ENCODE peak calls at places on chromosomes 1 and 21, in four cellular contexts. T, Z, N and G are unnamed samples.

GRCh38 chr1:88983791-88984552 is 8.5 kb downstream of the KYAT3 start:
- DNase-seq in T (peak; percentile 81), Z (peak; percentile 44), N (peak; percentile 69), G (no peak)

GRCh38 chr1:219171192-219171935 is 2.3 kb upstream of the LYPLAL1 start:
- DNase-seq in T (peak; percentile 53), Z (no peak), N (peak; percentile 24), G (no peak)

GRCh38 chr21:38984982-38985422 is 179.3 kb downstream of the ETS2 start:
- DNase-seq in T (peak; percentile 83), Z (peak; percentile 85), N (peak; percentile 86), G (peak; percentile 91)

GRCh38 chr1:116131866-116132605 is 20.8 kb downstream of the MAB21L3 start:
- DNase-seq in T (no peak), Z (no peak), N (no peak), G (no peak)

GRCh38 chr1:104408268-104408667 is 658.6 kb downstream of the AMY1C start:
- DNase-seq in T (no peak), Z (no peak), N (no peak), G (no peak)

GRCh38 chr1:53375440-53375839 is 47.6 kb upstream of the LRP8 start:
- DNase-seq in T (no peak), Z (no peak), N (no peak), G (no peak)

GRCh38 chr1:213231795-213232231 is 180.8 kb downstream of the RPS6KC1 start:
- DNase-seq in T (peak; percentile 36), Z (no peak), N (peak; percentile 48), G (no peak)

GRCh38 chr1:226625326-226625725 is 76.8 kb downstream of the STUM start:
- DNase-seq in T (no peak), Z (no peak), N (no peak), G (no peak)

GRCh38 chr21:34276711-34277425 is 86.9 kb upstream of the KCNE2 start:
- DNase-seq in T (peak; percentile 15), Z (no peak), N (no peak), G (no peak)

GRCh38 chr1:104156804-104157203 is 407.1 kb downstream of the AMY1C start:
- DNase-seq in T (no peak), Z (no peak), N (no peak), G (no peak)

GRCh38 chr1:224503161-224504118 is 68.8 kb upstream of the WDR26 start:
- DNase-seq in T (peak; percentile 78), Z (peak; percentile 66), N (peak; percentile 80), G (peak; percentile 71)

GRCh38 chr1:226938903-226939438 is 1.1 kb upstream of the COQ8A start:
- DNase-seq in T (peak; percentile 75), Z (peak; percentile 13), N (peak; percentile 55), G (peak; percentile 14)

GRCh38 chr1:47699492-47700220 is 261.8 kb downstream of the FOXD2 start:
- DNase-seq in T (no peak), Z (no peak), N (no peak), G (no peak)

GRCh38 chr1:221442056-221442455 is 299.8 kb downstream of the DUSP10 start:
- DNase-seq in T (no peak), Z (no peak), N (no peak), G (no peak)

GRCh38 chr1:147168626-147169058 is 3.6 kb downstream of the PRKAB2 start:
- DNase-seq in T (peak; percentile 52), Z (peak; percentile 13), N (peak; percentile 42), G (no peak)

GRCh38 chr1:203656796-203657620 is 30.4 kb downstream of the ATP2B4 start:
- DNase-seq in T (no peak), Z (no peak), N (no peak), G (no peak)

GRCh38 chr1:117359560-117360289 is 7.5 kb upstream of the MAN1A2 start:
- DNase-seq in T (no peak), Z (no peak), N (no peak), G (no peak)

GRCh38 chr1:224700915-224701531 is 84.9 kb downstream of the CNIH3 start:
- DNase-seq in T (peak; percentile 36), Z (no peak), N (peak; percentile 7), G (no peak)

GRCh38 chr1:56135069-56135863 is 444.1 kb downstream of the PLPP3 start:
- DNase-seq in T (peak; percentile 48), Z (no peak), N (peak; percentile 51), G (no peak)

GRCh38 chr1:14108356-14109275 is 408.6 kb downstream of the PRDM2 start:
- DNase-seq in T (no peak), Z (no peak), N (no peak), G (no peak)

GRCh38 chr1:7386226-7387052 is 384.7 kb upstream of the VAMP3 start:
- DNase-seq in T (peak; percentile 8), Z (peak; percentile 15), N (no peak), G (no peak)

GRCh38 chr1:3017440-3018050 is 3.7 kb upstream of the ACTRT2 start:
- DNase-seq in T (no peak), Z (no peak), N (no peak), G (no peak)

GRCh38 chr1:20359451-20360330 is 69.0 kb downstream of the VWA5B1 start:
- DNase-seq in T (no peak), Z (no peak), N (no peak), G (no peak)

GRCh38 chr1:203916756-203917155 is 55.4 kb downstream of the SNRPE start:
- DNase-seq in T (no peak), Z (no peak), N (no peak), G (no peak)

GRCh38 chr1:231522931-231523642 is 5.4 kb upstream of the TSNAX start:
- DNase-seq in T (no peak), Z (no peak), N (no peak), G (no peak)

GRCh38 chr1:245512181-245512888 is 357.6 kb downstream of the KIF26B start:
- DNase-seq in T (no peak), Z (no peak), N (no peak), G (no peak)

GRCh38 chr1:156896490-156897033 is 3.0 kb downstream of the PEAR1 start:
- DNase-seq in T (peak; percentile 94), Z (peak; percentile 56), N (peak; percentile 92), G (peak; percentile 43)

GRCh38 chr1:12617511-12617900 is 504 bp downstream of the DHRS3 start:
- DNase-seq in T (no peak), Z (no peak), N (no peak), G (no peak)

GRCh38 chr1:246569248-246570238 is 3.3 kb downstream of the CNST start:
- DNase-seq in T (peak; percentile 70), Z (no peak), N (peak; percentile 63), G (no peak)

GRCh38 chr1:246566808-246567154 is 525 bp downstream of the CNST start:
- DNase-seq in T (no peak), Z (no peak), N (peak; percentile 17), G (no peak)

GRCh38 chr1:246565751-246566127 is 322 bp downstream of the TFB2M start:
- DNase-seq in T (peak; percentile 63), Z (no peak), N (peak; percentile 58), G (no peak)

GRCh38 chr1:246566128-246566807 is at the start of the genes CNST and TFB2M:
- DNase-seq in T (peak; percentile 99), Z (peak; percentile 94), N (peak; percentile 99), G (peak; percentile 97)

DNA sequence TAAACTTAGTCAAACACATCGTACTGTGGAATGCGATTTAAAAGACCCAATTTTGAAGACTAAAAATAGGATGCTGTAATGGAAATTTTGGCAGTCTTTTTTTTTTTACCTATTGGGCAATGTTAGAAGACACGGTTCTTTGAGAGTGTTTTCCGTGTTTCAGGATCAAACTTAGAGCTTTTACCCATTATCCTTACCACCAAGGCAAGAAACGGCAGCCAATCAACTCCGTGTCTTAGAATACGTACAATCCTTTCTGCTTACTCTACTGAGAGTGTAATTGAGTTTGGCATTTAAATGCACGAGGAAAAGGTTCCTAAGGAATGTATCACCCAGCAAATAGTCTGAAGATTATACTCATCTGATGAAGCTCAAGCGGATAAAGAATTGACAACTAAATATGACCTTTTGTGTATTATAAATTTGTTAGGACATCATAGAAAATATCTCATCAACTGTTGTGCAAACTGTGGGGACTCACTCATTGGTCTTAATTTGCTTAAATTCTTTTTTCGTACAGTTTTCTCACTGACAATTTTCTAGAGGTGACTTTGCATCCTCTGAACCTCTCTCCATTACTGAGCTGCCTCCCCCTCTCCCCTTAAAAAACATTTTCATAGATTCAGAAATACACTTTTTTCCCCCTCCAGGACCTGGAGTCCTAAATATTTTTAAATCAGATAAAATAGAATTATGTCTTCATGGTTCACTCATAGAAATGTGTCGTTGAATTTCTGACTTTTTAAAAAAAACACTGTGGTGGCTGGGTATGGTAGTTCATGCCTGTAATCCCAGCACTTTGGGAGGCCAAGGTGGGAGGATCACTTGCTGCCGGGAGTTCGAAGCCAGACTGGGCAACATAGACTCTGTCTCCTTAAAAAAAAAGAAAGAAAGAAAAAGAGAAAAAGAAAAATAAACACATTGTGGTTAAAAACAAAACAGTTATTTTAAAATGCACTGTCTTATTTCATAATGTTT is 1.3 kb downstream of the CNST start:
- DNase-seq in T (peak; percentile 88), Z (peak; percentile 51), N (peak; percentile 87), G (peak; percentile 68)
- H3K4me3 ChIP-seq in T (peak overlapping the region; percentile 98), Z (peak overlapping the region; percentile 95), N (peak overlapping the region; percentile 80), G (peak overlapping the region; percentile 75)

DNA sequence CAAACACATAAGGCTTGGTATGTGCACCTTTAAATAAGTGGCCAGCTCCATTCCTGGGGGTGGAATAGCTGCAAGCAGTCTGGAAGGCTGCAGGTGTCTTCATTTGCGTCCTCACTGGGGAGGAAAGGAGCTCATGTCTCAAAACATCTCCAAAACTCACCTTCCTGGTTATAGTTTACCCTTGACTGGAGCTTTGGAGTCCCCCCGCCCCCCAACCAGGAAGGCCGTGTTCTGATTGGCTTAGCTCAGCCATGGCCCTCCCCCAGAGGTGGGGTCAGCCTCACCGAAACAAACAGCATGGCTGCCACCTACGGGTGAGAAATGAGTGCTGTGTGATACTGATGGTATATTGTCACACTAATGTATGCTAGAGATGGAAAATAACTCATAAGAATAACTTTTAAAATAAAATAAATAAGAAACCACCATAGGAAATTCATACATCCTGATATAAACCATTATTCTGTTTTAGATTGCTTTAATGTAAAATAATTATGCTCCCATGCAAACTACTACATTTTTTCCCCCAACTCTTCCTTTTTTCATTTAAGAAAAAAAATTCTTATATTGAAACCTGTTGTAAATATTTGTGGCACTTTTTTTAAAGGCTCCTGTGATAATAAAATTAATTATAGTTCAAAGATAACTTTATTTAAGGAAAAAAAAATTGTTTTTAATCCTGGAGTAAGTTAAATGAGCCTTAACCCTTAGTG is 90.8 kb downstream of the ZP4 start:
- DNase-seq in T (peak; percentile 8), Z (no peak), N (peak; percentile 4), G (no peak)
- TF ChIP-seq CTCF in T (no peak), Z (no peak), N (no peak), G (no peak)

DNA sequence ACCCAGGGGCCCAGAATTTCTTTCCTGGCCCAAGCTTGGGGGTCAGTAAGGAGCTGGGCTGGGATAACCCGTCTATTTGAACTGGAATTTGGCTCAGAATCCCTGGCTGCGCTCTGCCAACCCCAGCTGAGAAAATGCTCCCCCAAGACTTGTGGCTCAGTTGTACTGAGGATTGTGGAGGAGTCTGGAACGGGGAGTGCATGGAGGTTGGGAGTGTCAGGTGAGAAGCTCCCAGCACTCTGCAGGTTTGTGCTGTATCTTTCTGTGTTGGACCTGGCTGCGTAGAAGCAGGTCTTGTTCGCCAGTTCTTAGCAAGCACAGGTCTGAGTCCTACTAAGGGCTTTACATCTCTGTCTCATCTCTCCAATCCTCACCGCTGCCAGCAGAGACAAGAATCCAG is 1.6 kb downstream of the TCEA3 start:
- DNase-seq in T (no peak), Z (no peak), N (no peak), G (no peak)
- H3K4me3 ChIP-seq in T (no peak overlapping the region), Z (no peak overlapping the region), N (no peak overlapping the region), G (no peak overlapping the region)

DNA sequence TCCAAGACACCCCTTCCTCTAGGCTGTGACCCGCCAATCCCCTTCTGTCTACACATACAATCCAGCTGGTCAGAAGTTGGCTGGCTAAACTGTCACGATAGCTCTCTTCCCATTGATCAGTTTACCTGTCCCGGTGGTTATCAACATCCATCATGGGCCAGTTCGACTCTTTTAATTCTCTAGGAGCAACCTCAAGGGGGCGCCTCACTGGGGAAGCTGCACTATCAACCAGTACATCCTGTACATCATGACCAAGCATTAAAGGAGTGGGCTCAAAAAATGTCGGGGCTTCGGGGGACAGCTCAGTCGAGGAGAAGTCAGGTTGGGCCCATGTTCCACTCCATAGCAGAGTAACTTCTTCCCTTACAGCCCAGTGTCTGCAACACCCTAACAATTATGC is 53.2 kb upstream of the B3GALNT2 start:
- DNase-seq in T (no peak), Z (no peak), N (no peak), G (no peak)
- TF ChIP-seq CTCF in T (no peak), Z (no peak), N (no peak), G (no peak)